ENCODE peak calls at places on chromosomes 1 and 21, in four cellular contexts. H is naive B cell, A is colonic mucosa, W is left ventricle myocardium superior. B is an unnamed sample.

GRCh38 chr1:3030663-3031381 is 9.6 kb downstream of the ACTRT2 start:
- DNase-seq in H (no peak), A (no peak), W (no peak), B (no peak)

GRCh38 chr1:90201467-90202358 is 206.8 kb downstream of the ZNF326 start:
- DNase-seq in H (no peak), A (no peak), W (no peak), B (no peak)

GRCh38 chr1:11730429-11730861 is 5.5 kb upstream of the AGTRAP start:
- DNase-seq in H (peak), A (peak), W (no peak), B (no peak)

GRCh38 chr1:19336543-19336942 is 24.4 kb downstream of the SLC66A1 start:
- DNase-seq in H (no peak), A (no peak), W (no peak), B (no peak)

GRCh38 chr1:164641353-164641730 is 82.4 kb downstream of the PBX1 start:
- DNase-seq in H (no peak), A (no peak), W (no peak), B (no peak)

GRCh38 chr1:14924012-14924452 is 229.5 kb upstream of the TMEM51 start:
- DNase-seq in H (no peak), A (peak), W (peak), B (peak)

GRCh38 chr1:155012052-155012546 is 9.5 kb downstream of the ZBTB7B start:
- DNase-seq in H (no peak), A (peak), W (peak), B (peak)

GRCh38 chr1:204084247-204084772 is 11.4 kb downstream of the SOX13 start:
- DNase-seq in H (no peak), A (peak), W (peak), B (no peak)

GRCh38 chr1:53731779-53732305 is 7.1 kb downstream of the GLIS1 start:
- DNase-seq in H (no peak), A (no peak), W (no peak), B (peak)

GRCh38 chr1:193014354-193014753 is 44.8 kb downstream of the UCHL5 start:
- DNase-seq in H (no peak), A (no peak), W (no peak), B (peak)

GRCh38 chr1:98327151-98327918 is 334.2 kb upstream of the SNX7 start:
- DNase-seq in H (no peak), A (no peak), W (no peak), B (peak)

GRCh38 chr21:31660134-31660565 is 657 bp downstream of the SOD1 start:
- DNase-seq in H (peak), A (peak), W (no peak), B (peak)

B was measured in astrocyte of the spinal cord.